ENCODE peak calls at places on chromosomes 5 and 9, in six cellular contexts. X is stimulated activated effector memory CD8-positive, alpha-beta T cell treated with anti-CD3 and anti-CD28 coated beads, Interleukin-12 subunit alpha, Interleukin-12 subunit beta, amount 100 ng/mL, for 72 hours; W is hippocampal formation; C is activated naive CD8-positive, alpha-beta T cell treated with anti-CD3 and anti-CD28 coated beads, Interleukin-2, amount 50 U/mL, for 24 hours; E is NCI-H460; B is NCI-H1092 treated with DMSO at 0.1 percent for 48 hours. R is an unnamed sample.

GRCh38 chr9:130260816-130261765 is 4.5 kb upstream of the HMCN2 start:
- DNase-seq in C (no peak), W (no peak), E (no peak), X (no peak), B (no peak), R (no peak)

GRCh38 chr9:93325307-93326035 is 126.0 kb upstream of the FAM120A start:
- DNase-seq in X (no peak), C (no peak), B (no peak), W (no peak), E (no peak), R (no peak)

GRCh38 chr9:135751501-135751900 is 49.5 kb downstream of the KCNT1 start:
- DNase-seq in E (no peak), C (no peak), X (no peak), B (no peak), W (no peak), R (no peak)

GRCh38 chr5:177449140-177450061 is 2.8 kb downstream of the PRR7 start:
- DNase-seq in X (no peak), B (no peak), E (no peak), W (no peak), C (no peak), R (no peak)

GRCh38 chr9:126431112-126431742 is 104.6 kb downstream of the MVB12B start:
- DNase-seq in E (no peak), W (no peak), C (no peak), B (no peak), X (no peak), R (no peak)

GRCh38 chr5:40875958-40876357 is 33.3 kb upstream of the C7 start:
- DNase-seq in C (no peak), B (no peak), W (no peak), X (no peak), E (no peak), R (no peak)

GRCh38 chr5:98206566-98206965 is 566.9 kb upstream of the RGMB start:
- DNase-seq in E (no peak), X (no peak), W (no peak), B (no peak), C (no peak), R (no peak)

GRCh38 chr5:172765766-172766286 is 5.2 kb downstream of the DUSP1 start:
- DNase-seq in W (no peak), X (no peak), B (no peak), C (no peak), E (no peak), R (no peak)

GRCh38 chr5:149598966-149599365 is 17.7 kb downstream of the ARHGEF37 start:
- DNase-seq in E (no peak), C (no peak), W (no peak), X (no peak), B (no peak), R (no peak)

GRCh38 chr5:36877667-36878420 is 1.3 kb downstream of the NIPBL start:
- DNase-seq in C (no peak), W (no peak), E (peak; percentile 28), X (no peak), B (peak; percentile 28), R (peak; percentile 55)

GRCh38 chr5:137837741-137838389 is 29.8 kb upstream of the MYOT start:
- DNase-seq in W (no peak), B (no peak), C (no peak), E (no peak), X (no peak), R (no peak)

GRCh38 chr9:93963969-93964368 is 8.8 kb upstream of the BARX1 start:
- DNase-seq in C (no peak), W (no peak), E (no peak), B (no peak), X (no peak), R (no peak)

GRCh38 chr9:98575379-98576346 is 133.1 kb downstream of the GABBR2 start:
- DNase-seq in B (no peak), E (no peak), W (no peak), X (peak; percentile 70), C (peak; percentile 50), R (no peak)

GRCh38 chr9:94096819-94097577 is 12.7 kb downstream of the PTPDC1 start:
- DNase-seq in X (no peak), W (peak; percentile 35), C (no peak), E (no peak), B (no peak), R (no peak)

GRCh38 chr5:179158556-179158955 is 98.4 kb downstream of the ZNF354C start:
- DNase-seq in X (no peak), E (no peak), W (no peak), C (no peak), B (no peak), R (no peak)

GRCh38 chr5:36198281-36198680 is 43.4 kb downstream of the NADK2 start:
- DNase-seq in C (no peak), B (no peak), X (no peak), E (no peak), W (no peak), R (no peak)

R was measured in SK-MEL-5.